ENCODE peak calls at places on chromosomes 4 and X, in six cellular contexts. E, S, N, C, V and I are unnamed samples.

GRCh38 chr4:75497133-75497532 is 17.1 kb downstream of the RCHY1 start:
- DNase-seq in E (no peak), S (peak), N (no peak), C (peak), V (no peak), I (peak)

GRCh38 chr4:95510145-95510544 is 38.6 kb downstream of the UNC5C start:
- DNase-seq in E (no peak), S (peak), N (no peak), C (peak), V (no peak), I (peak)

GRCh38 chr4:70556856-70557255 is 35.2 kb upstream of the AMBN start:
- DNase-seq in E (no peak), S (no peak), N (no peak), C (peak), V (no peak), I (peak)

GRCh38 chrX:10486373-10486772 is 134.0 kb downstream of the MID1 start:
- DNase-seq in E (no peak), S (peak), N (no peak), C (peak), V (no peak), I (peak)

GRCh38 chr4:76897522-76898384 is at the start of gene SOWAHB:
- DNase-seq in E (peak), S (no peak), N (peak), C (peak), V (no peak), I (no peak)

GRCh38 chr4:176425035-176425434 is 105.3 kb downstream of the SPCS3 start:
- DNase-seq in E (no peak), S (no peak), N (no peak), C (peak), V (no peak), I (peak)

GRCh38 chr4:81631958-81632439 is 160.3 kb upstream of the RASGEF1B start:
- DNase-seq in E (no peak), S (peak), N (no peak), C (peak), V (no peak), I (peak)

GRCh38 chr4:145720656-145721055 is 40.7 kb downstream of the C4orf51 start:
- DNase-seq in E (no peak), S (no peak), N (no peak), C (no peak), V (no peak), I (no peak)

GRCh38 chrX:17291998-17292658 is 82.9 kb upstream of the NHS start:
- DNase-seq in E (no peak), S (no peak), N (no peak), C (no peak), V (no peak), I (peak)

GRCh38 chrX:8194216-8194615 is 23.1 kb upstream of the VCX2 start:
- DNase-seq in E (no peak), S (no peak), N (no peak), C (no peak), V (no peak), I (no peak)

GRCh38 chrX:39990388-39990787 is 107.4 kb downstream of the BCOR start:
- DNase-seq in E (no peak), S (no peak), N (no peak), C (no peak), V (no peak), I (no peak)

GRCh38 chr4:158824425-158825274 is 55.8 kb downstream of the FNIP2 start:
- DNase-seq in E (no peak), S (peak), N (no peak), C (peak), V (no peak), I (peak)

GRCh38 chrX:127389900-127390299 is 570.4 kb downstream of the PRR32 start:
- DNase-seq in E (no peak), S (no peak), N (no peak), C (no peak), V (no peak), I (no peak)

GRCh38 chrX:153598541-153599191 is at the start of gene CCNQ:
- DNase-seq in E (peak), S (peak), N (no peak), C (peak), V (peak), I (peak)

GRCh38 chr4:40552536-40552935 is 77.1 kb downstream of the RBM47 start:
- DNase-seq in E (no peak), S (peak), N (no peak), C (no peak), V (no peak), I (no peak)

GRCh38 chr4:17316566-17316965 is 195.3 kb downstream of the QDPR start:
- DNase-seq in E (no peak), S (peak), N (no peak), C (no peak), V (no peak), I (no peak)

GRCh38 chr4:80362578-80363181 is 27.1 kb downstream of the CFAP299 start:
- DNase-seq in E (peak), S (peak), N (peak), C (peak), V (peak), I (peak)

GRCh38 chr4:6350646-6351045 is 81.0 kb downstream of the WFS1 start:
- DNase-seq in E (no peak), S (no peak), N (no peak), C (no peak), V (no peak), I (no peak)

GRCh38 chrX:17597836-17598434 is 139.4 kb upstream of the SCML1 start:
- DNase-seq in E (no peak), S (peak), N (no peak), C (peak), V (no peak), I (peak)

GRCh38 chr4:147822128-147822527 is 90.2 kb downstream of the ARHGAP10 start:
- DNase-seq in E (no peak), S (peak), N (no peak), C (peak), V (no peak), I (peak)

GRCh38 chr4:113435893-113436292 is 325.6 kb downstream of the CAMK2D start:
- DNase-seq in E (no peak), S (peak), N (no peak), C (peak), V (no peak), I (peak)

GRCh38 chr4:118018381-118018780 is 15.9 kb upstream of the NDST3 start:
- DNase-seq in E (no peak), S (no peak), N (no peak), C (no peak), V (no peak), I (no peak)

GRCh38 chrX:116198810-116199209 is 28.3 kb downstream of the AGTR2 start:
- DNase-seq in E (no peak), S (no peak), N (no peak), C (peak), V (no peak), I (no peak)

GRCh38 chr4:99642725-99643489 is 14.7 kb downstream of the C4orf54 start:
- DNase-seq in E (no peak), S (no peak), N (no peak), C (no peak), V (no peak), I (no peak)

GRCh38 chrX:118350221-118350620 is 4.3 kb downstream of the WDR44 start:
- DNase-seq in E (no peak), S (no peak), N (no peak), C (peak), V (no peak), I (peak)

GRCh38 chr4:90254357-90254756 is 127.2 kb downstream of the CCSER1 start:
- DNase-seq in E (no peak), S (no peak), N (no peak), C (no peak), V (no peak), I (no peak)

GRCh38 chrX:138058931-138059330 is 493.0 kb downstream of the ZIC3 start:
- DNase-seq in E (no peak), S (no peak), N (no peak), C (no peak), V (no peak), I (no peak)

GRCh38 chr4:56804551-56804950 is 16.9 kb downstream of the SPINK2 start:
- DNase-seq in E (no peak), S (peak), N (no peak), C (peak), V (no peak), I (peak)

GRCh38 chrX:149630681-149631292 is 805 bp downstream of the TMEM185A start:
- DNase-seq in E (no peak), S (peak), N (no peak), C (peak), V (no peak), I (peak)

GRCh38 chr4:45349859-45350258 is 623.5 kb upstream of the GNPDA2 start:
- DNase-seq in E (no peak), S (peak), N (no peak), C (no peak), V (no peak), I (no peak)